ENCODE peak calls at places on chromosomes 5 and 9, in six cellular contexts. F, G, D, N, Z and O are unnamed samples.

GRCh38 chr5:139061274-139061673 is 136.9 kb downstream of the SIL1 start:
- DNase-seq in F (no peak), G (peak), D (no peak), N (no peak), Z (no peak), O (no peak)

GRCh38 chr9:93132946-93133640 is 958 bp downstream of the NINJ1 start:
- DNase-seq in F (no peak), G (peak), D (peak), N (no peak), Z (no peak), O (no peak)

GRCh38 chr5:144460608-144461007 is 289.9 kb downstream of the KCTD16 start:
- DNase-seq in F (no peak), G (no peak), D (no peak), N (no peak), Z (no peak), O (no peak)

GRCh38 chr5:90055831-90056328 is 353.7 kb downstream of the CETN3 start:
- DNase-seq in F (no peak), G (peak), D (peak), N (no peak), Z (no peak), O (no peak)

GRCh38 chr9:87545858-87546257 is 48.2 kb downstream of the DAPK1 start:
- DNase-seq in F (no peak), G (no peak), D (no peak), N (no peak), Z (no peak), O (no peak)

GRCh38 chr9:117278020-117278419 is 136.8 kb downstream of the ASTN2 start:
- DNase-seq in F (no peak), G (no peak), D (no peak), N (no peak), Z (no peak), O (no peak)

GRCh38 chr5:72485366-72486052 is 21.7 kb downstream of the ZNF366 start:
- DNase-seq in F (no peak), G (no peak), D (peak), N (no peak), Z (no peak), O (no peak)

GRCh38 chr5:163661358-163661757 is 155.9 kb downstream of the MAT2B start:
- DNase-seq in F (no peak), G (no peak), D (no peak), N (no peak), Z (no peak), O (no peak)

GRCh38 chr5:154000703-154001102 is 38.0 kb downstream of the FAM114A2 start:
- DNase-seq in F (no peak), G (no peak), D (no peak), N (no peak), Z (no peak), O (no peak)

GRCh38 chr5:17005087-17005828 is 69.2 kb upstream of the MYO10 start:
- DNase-seq in F (no peak), G (no peak), D (no peak), N (no peak), Z (no peak), O (no peak)

GRCh38 chr5:122183098-122183794 is 53.9 kb downstream of the ZNF474 start:
- DNase-seq in F (no peak), G (peak), D (no peak), N (peak), Z (no peak), O (no peak)

GRCh38 chr9:126395439-126396212 is 69.0 kb downstream of the MVB12B start:
- DNase-seq in F (no peak), G (peak), D (no peak), N (no peak), Z (no peak), O (no peak)

GRCh38 chr5:94776167-94776566 is 157.7 kb downstream of the SLF1 start:
- DNase-seq in F (no peak), G (peak), D (no peak), N (no peak), Z (no peak), O (no peak)

GRCh38 chr5:32520995-32521394 is 64.4 kb upstream of the SUB1 start:
- DNase-seq in F (no peak), G (no peak), D (no peak), N (no peak), Z (no peak), O (no peak)

GRCh38 chr5:118310412-118310811 is 677.9 kb downstream of the DTWD2 start:
- DNase-seq in F (no peak), G (no peak), D (no peak), N (no peak), Z (no peak), O (no peak)

GRCh38 chr9:19154135-19154612 is 26.9 kb upstream of the PLIN2 start:
- DNase-seq in F (no peak), G (peak), D (peak), N (peak), Z (no peak), O (no peak)

GRCh38 chr5:180208435-180209081 is 453 bp downstream of the RASGEF1C start:
- DNase-seq in F (no peak), G (no peak), D (no peak), N (no peak), Z (peak), O (no peak)

GRCh38 chr5:130096488-130096887 is 192.2 kb downstream of the CHSY3 start:
- DNase-seq in F (no peak), G (no peak), D (no peak), N (no peak), Z (no peak), O (no peak)

GRCh38 chr5:68962632-68963484 is 131.0 kb upstream of the SLC30A5 start:
- DNase-seq in F (no peak), G (peak), D (peak), N (peak), Z (peak), O (no peak)

GRCh38 chr9:69342769-69343168 is 17.8 kb downstream of the ENTREP1 start:
- DNase-seq in F (no peak), G (no peak), D (no peak), N (no peak), Z (no peak), O (no peak)

GRCh38 chr5:137296213-137296702 is 202.9 kb downstream of the SPOCK1 start:
- DNase-seq in F (no peak), G (no peak), D (no peak), N (no peak), Z (no peak), O (no peak)

GRCh38 chr9:37575921-37576721 is at the start of gene FBXO10:
- DNase-seq in F (peak), G (peak), D (peak), N (peak), Z (peak), O (peak)

GRCh38 chr5:154317916-154318315 is 127.4 kb downstream of the GALNT10 start:
- DNase-seq in F (no peak), G (no peak), D (no peak), N (no peak), Z (no peak), O (no peak)

GRCh38 chr9:131733601-131734061 is 6.2 kb downstream of the RAPGEF1 start:
- DNase-seq in F (no peak), G (peak), D (peak), N (no peak), Z (peak), O (peak)

GRCh38 chr9:110135858-110136257 is 72.1 kb downstream of the C9orf152 start:
- DNase-seq in F (no peak), G (no peak), D (no peak), N (no peak), Z (no peak), O (no peak)

GRCh38 chr9:38057416-38058195 is 11.4 kb downstream of the SHB start:
- DNase-seq in F (no peak), G (no peak), D (no peak), N (no peak), Z (no peak), O (no peak)

GRCh38 chr5:131081371-131081770 is 83.7 kb downstream of the HINT1 start:
- DNase-seq in F (no peak), G (no peak), D (no peak), N (no peak), Z (no peak), O (no peak)

GRCh38 chr9:37453827-37454226 is 11.4 kb downstream of the ZBTB5 start:
- DNase-seq in F (no peak), G (no peak), D (no peak), N (no peak), Z (no peak), O (no peak)

GRCh38 chr9:114771901-114772300 is 33.9 kb downstream of the TNFSF15 start:
- DNase-seq in F (no peak), G (peak), D (no peak), N (no peak), Z (no peak), O (no peak)

GRCh38 chr5:62578540-62578939 is at the start of gene LRRC70:
- DNase-seq in F (no peak), G (peak), D (peak), N (no peak), Z (no peak), O (no peak)

GRCh38 chr9:134966270-134966669 is 48.6 kb upstream of the FCN1 start:
- DNase-seq in F (no peak), G (no peak), D (peak), N (no peak), Z (no peak), O (no peak)

GRCh38 chr9:28053378-28053777 is 480.1 kb upstream of the C9orf72 start:
- DNase-seq in F (no peak), G (no peak), D (no peak), N (no peak), Z (no peak), O (no peak)

GRCh38 chr5:80622756-80623155 is 31.7 kb upstream of the MSH3 start:
- DNase-seq in F (no peak), G (no peak), D (no peak), N (no peak), Z (no peak), O (no peak)

GRCh38 chr5:178931846-178932760 is 8.9 kb upstream of the ZNF454 start:
- DNase-seq in F (no peak), G (no peak), D (no peak), N (no peak), Z (no peak), O (no peak)

GRCh38 chr5:179235416-179236400 is 109.6 kb downstream of the ADAMTS2 start:
- DNase-seq in F (no peak), G (no peak), D (no peak), N (no peak), Z (no peak), O (no peak)